ENCODE peak calls at places on chromosomes 1 and 21, in five cellular contexts. L, D, Z, H and E are unnamed samples.

GRCh38 chr1:180623579-180624347 is 8.1 kb upstream of the XPR1 start:
- DNase-seq in L (no peak), H (no peak), Z (peak; percentile 70), D (no peak), E (no peak)

GRCh38 chr1:15489052-15489736 is 13.3 kb downstream of the CELA2B start:
- DNase-seq in L (no peak), Z (no peak), H (no peak), D (no peak), E (no peak)

GRCh38 chr1:10555635-10556429 is 81.1 kb downstream of the PEX14 start:
- DNase-seq in L (no peak), D (peak; percentile 8), Z (no peak), H (no peak), E (no peak)

GRCh38 chr1:171296897-171297296 is 17.1 kb upstream of the FMO4 start:
- DNase-seq in H (no peak), L (no peak), D (no peak), Z (no peak), E (no peak)

GRCh38 chr21:34830386-34831140 is 161.8 kb downstream of the CLIC6 start:
- DNase-seq in D (no peak), Z (no peak), L (no peak), H (no peak), E (no peak)

GRCh38 chr1:244969355-244970235 is 105.3 kb upstream of the HNRNPU start:
- DNase-seq in Z (peak; percentile 97), D (peak; percentile 64), H (peak; percentile 78), L (peak; percentile 94), E (peak; percentile 56)

GRCh38 chr1:223717695-223718363 is 5.5 kb downstream of the CAPN2 start:
- DNase-seq in D (no peak), H (peak; percentile 51), Z (no peak), L (no peak), E (no peak)

GRCh38 chr1:41521766-41522165 is 37.3 kb upstream of the EDN2 start:
- DNase-seq in H (no peak), L (no peak), D (no peak), Z (no peak), E (no peak)

GRCh38 chr1:157000686-157001085 is 44.9 kb downstream of the ARHGEF11 start:
- DNase-seq in L (no peak), Z (peak; percentile 15), D (no peak), H (peak; percentile 45), E (no peak)

GRCh38 chr1:234960722-234961467 is 167.7 kb downstream of the TOMM20 start:
- DNase-seq in H (peak; percentile 97), Z (peak; percentile 65), L (peak; percentile 72), D (no peak), E (no peak)

GRCh38 chr1:217535601-217536377 is 95.1 kb downstream of the GPATCH2 start:
- DNase-seq in L (no peak), Z (peak; percentile 4), H (no peak), D (no peak), E (no peak)

GRCh38 chr21:37983336-37984095 is 67.3 kb upstream of the KCNJ6 start:
- DNase-seq in Z (no peak), D (no peak), L (no peak), H (no peak), E (no peak)

GRCh38 chr1:172323666-172324065 is 96.8 kb upstream of the C1orf105 start:
- DNase-seq in D (no peak), Z (no peak), H (no peak), L (no peak), E (no peak)

GRCh38 chr1:182368369-182368768 is 23.2 kb downstream of the GLUL start:
- DNase-seq in H (no peak), Z (no peak), L (no peak), D (no peak), E (no peak)

GRCh38 chr1:32464716-32465540 is at the start of gene ZBTB8B:
- DNase-seq in Z (peak; percentile 88), H (no peak), L (peak; percentile 74), D (no peak), E (no peak)

GRCh38 chr1:159007734-159008133 is 2.0 kb upstream of the IFI16 start:
- DNase-seq in L (no peak), D (no peak), Z (no peak), H (no peak), E (no peak)

GRCh38 chr1:229409616-229410369 is 24.1 kb downstream of the ACTA1 start:
- DNase-seq in L (no peak), Z (no peak), D (no peak), H (no peak), E (no peak)

GRCh38 chr21:25934771-25935224 is 200.0 kb downstream of the GABPA start:
- DNase-seq in D (no peak), L (peak; percentile 82), H (peak; percentile 89), Z (peak; percentile 96), E (no peak)

GRCh38 chr1:39272027-39272790 is 67.7 kb downstream of the MACF1 start:
- DNase-seq in H (no peak), D (peak; percentile 12), L (no peak), Z (peak; percentile 69), E (no peak)

GRCh38 chr1:1889090-1889750 is 1.7 kb downstream of the GNB1 start:
- DNase-seq in L (no peak), H (no peak), Z (no peak), D (no peak), E (no peak)

GRCh38 chr1:216710042-216710441 is 13.2 kb downstream of the ESRRG start:
- DNase-seq in D (no peak), L (no peak), Z (no peak), H (no peak), E (no peak)

GRCh38 chr1:228259368-228259894 is 51.6 kb downstream of the OBSCN start:
- DNase-seq in L (no peak), Z (no peak), H (no peak), D (no peak), E (no peak)

GRCh38 chr1:228258486-228258885 is 50.6 kb downstream of the OBSCN start:
- DNase-seq in D (no peak), Z (no peak), L (no peak), H (no peak), E (no peak)

GRCh38 chr1:228262475-228262874 is 54.6 kb downstream of the OBSCN start:
- DNase-seq in L (no peak), D (no peak), Z (no peak), H (no peak), E (no peak)

GRCh38 chr1:228261706-228262105 is 53.9 kb downstream of the OBSCN start:
- DNase-seq in D (no peak), L (no peak), H (no peak), Z (no peak), E (no peak)

GRCh38 chr1:228259951-228260350 is 52.1 kb downstream of the OBSCN start:
- DNase-seq in L (no peak), H (no peak), Z (no peak), D (no peak), E (no peak)
- TF ChIP-seq CTCF in L (no peak), H (peak; percentile 31), Z (peak; percentile 7), D (peak; percentile 38), E (no peak)

GRCh38 chr1:221543529-221544120 is 198.3 kb downstream of the DUSP10 start:
- DNase-seq in L (no peak), D (no peak), H (no peak), Z (peak; percentile 77), E (no peak)
- TF ChIP-seq CTCF in L (no peak), D (peak; percentile 26), H (peak; percentile 67), Z (peak; percentile 72), E (no peak)

GRCh38 chr1:185317034-185317885 is at the start of gene IVNS1ABP:
- DNase-seq in Z (peak; percentile 93), L (peak; percentile 99), D (peak; percentile 95), H (peak; percentile 91), E (peak; percentile 77)
- TF ChIP-seq CTCF in Z (no peak), L (no peak), D (peak; percentile 67), H (peak; percentile 33), E (no peak)

DNA sequence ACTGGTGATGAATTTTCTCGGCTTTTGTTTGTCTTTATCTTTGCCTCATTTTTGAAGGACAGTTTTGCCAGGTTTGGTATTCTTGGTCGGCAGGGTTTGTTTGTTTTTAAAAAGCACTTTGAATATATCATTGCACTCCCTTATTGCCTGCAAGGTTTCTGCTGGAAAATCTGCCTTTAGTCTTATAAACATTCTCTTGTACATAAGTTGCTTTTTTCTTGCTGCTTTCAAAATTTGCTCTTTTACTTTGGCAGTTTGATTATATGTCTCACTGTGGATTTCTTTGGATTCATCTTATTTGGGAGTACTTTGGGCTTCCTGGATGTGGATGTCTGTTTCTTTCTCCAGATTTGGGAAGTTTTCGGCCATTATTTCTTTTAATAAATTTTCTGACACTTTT is 58.1 kb upstream of the C1orf146 start:
- DNase-seq in D (no peak), H (no peak), Z (no peak), L (no peak), E (no peak)
- TF ChIP-seq CTCF in D (no peak), H (no peak), Z (no peak), L (no peak), E (no peak)

DNA sequence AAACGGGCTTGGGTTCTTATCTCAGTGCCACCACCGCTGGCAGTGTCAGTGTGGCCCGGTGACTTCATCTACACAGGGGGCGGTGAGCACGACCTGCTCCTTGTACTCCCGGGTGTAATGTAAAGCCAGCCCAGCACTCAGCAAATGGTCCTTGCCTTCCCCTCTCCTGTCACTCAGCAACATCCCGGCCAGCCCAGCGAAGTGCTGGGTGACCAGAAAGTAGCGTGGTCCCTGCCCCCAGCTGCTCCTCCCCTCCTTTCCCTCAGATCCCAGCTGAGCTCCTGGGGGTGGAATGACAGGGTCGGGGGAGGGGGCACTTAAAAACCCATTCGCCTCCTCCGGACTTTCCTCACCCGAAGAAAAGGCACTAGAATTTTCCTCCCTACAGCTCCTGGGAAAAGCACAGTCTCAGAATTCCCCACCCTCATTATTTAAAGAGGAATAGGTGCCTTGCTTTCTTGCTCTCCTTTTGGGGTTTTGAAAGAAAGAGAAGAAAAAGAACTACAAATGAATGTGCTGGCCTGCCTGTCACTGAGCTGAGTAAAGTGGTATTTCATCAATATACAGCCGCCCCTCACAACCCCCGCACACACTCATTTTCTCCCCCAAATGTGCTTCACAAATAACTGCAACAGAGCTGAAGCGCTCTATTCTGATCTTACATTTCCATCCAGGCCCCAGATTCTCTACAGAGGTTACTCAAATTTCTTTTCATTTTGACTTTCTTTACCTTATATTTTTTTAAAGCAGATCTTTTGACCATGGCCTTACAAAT is 7.0 kb downstream of the KCNN3 start:
- DNase-seq in L (no peak), Z (no peak), H (no peak), D (peak; percentile 25), E (no peak)
- TF ChIP-seq CTCF in L (no peak), Z (no peak), H (no peak), D (no peak), E (no peak)

GRCh38 chr1:106972074-106972473 is 84.4 kb upstream of the PRMT6 start:
- DNase-seq in Z (no peak), L (no peak), D (no peak), H (no peak), E (no peak)

GRCh38 chr1:106978477-106979322 is 77.8 kb upstream of the PRMT6 start:
- DNase-seq in D (no peak), H (no peak), Z (peak; percentile 35), L (no peak), E (no peak)

DNA sequence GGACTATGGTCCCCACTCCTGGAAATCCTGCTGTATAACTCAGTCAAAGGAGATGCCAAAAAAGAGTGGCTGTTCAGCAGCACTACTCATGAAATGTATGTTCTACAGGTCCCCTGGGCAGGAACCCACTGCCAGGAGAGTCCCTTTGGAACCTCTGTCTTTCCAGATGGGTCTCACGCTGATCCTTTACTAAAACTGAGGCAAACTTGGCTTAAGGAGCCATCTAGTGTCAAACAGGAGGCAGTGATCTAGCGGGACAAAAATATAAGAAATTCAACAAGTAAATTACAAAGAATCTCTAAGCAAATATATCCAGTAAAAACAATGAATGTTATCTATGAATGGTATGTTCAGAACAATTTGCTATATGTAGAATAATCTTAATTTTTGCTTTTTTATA is 80.5 kb upstream of the PRMT6 start:
- DNase-seq in D (peak; percentile 41), L (no peak), Z (peak; percentile 7), H (no peak), E (no peak)
- TF ChIP-seq CTCF in D (peak; percentile 76), L (no peak), Z (peak; percentile 32), H (peak; percentile 58), E (no peak)